ENCODE peak calls at places on chromosomes 3 and 15, in eight cellular contexts. One of them, this sample, is unnamed.

GRCh38 chr3:69385723-69386483 is at the start of gene FRMD4B:
- DNase-seq in mucosa of descending colon: peak
- DNase-seq in midbrain: peak
- DNase-seq in CD8-positive, alpha-beta memory T cell: no peak
- DNase-seq in psoas muscle: peak
- DNase-seq in NCI-H1105: peak
- DNase-seq in T-helper 22 cell: no peak
- DNase-seq in stimulated activated CD4-positive, alpha-beta T cell treated with anti-CD3 and anti-CD28 coated beads, Interleukin-15, amount 100 ng/mL, for 1 hour: no peak
- DNase-seq in this sample: no peak

GRCh38 chr15:85462029-85462428 is 81.6 kb downstream of the AKAP13 start:
- DNase-seq in mucosa of descending colon: no peak
- DNase-seq in midbrain: no peak
- DNase-seq in CD8-positive, alpha-beta memory T cell: no peak
- DNase-seq in psoas muscle: no peak
- DNase-seq in NCI-H1105: no peak
- DNase-seq in T-helper 22 cell: no peak
- DNase-seq in stimulated activated CD4-positive, alpha-beta T cell treated with anti-CD3 and anti-CD28 coated beads, Interleukin-15, amount 100 ng/mL, for 1 hour: no peak
- DNase-seq in this sample: no peak

GRCh38 chr3:42376397-42376798 is 34.0 kb downstream of the LYZL4 start:
- DNase-seq in mucosa of descending colon: no peak
- DNase-seq in midbrain: no peak
- DNase-seq in CD8-positive, alpha-beta memory T cell: no peak
- DNase-seq in psoas muscle: peak
- DNase-seq in NCI-H1105: no peak
- DNase-seq in T-helper 22 cell: no peak
- DNase-seq in stimulated activated CD4-positive, alpha-beta T cell treated with anti-CD3 and anti-CD28 coated beads, Interleukin-15, amount 100 ng/mL, for 1 hour: peak
- DNase-seq in this sample: no peak

GRCh38 chr3:16587703-16588070 is 17.5 kb downstream of the DAZL start:
- DNase-seq in mucosa of descending colon: no peak
- DNase-seq in midbrain: no peak
- DNase-seq in CD8-positive, alpha-beta memory T cell: no peak
- DNase-seq in psoas muscle: no peak
- DNase-seq in NCI-H1105: no peak
- DNase-seq in T-helper 22 cell: no peak
- DNase-seq in stimulated activated CD4-positive, alpha-beta T cell treated with anti-CD3 and anti-CD28 coated beads, Interleukin-15, amount 100 ng/mL, for 1 hour: no peak
- DNase-seq in this sample: no peak

GRCh38 chr3:72606005-72606800 is 242.0 kb downstream of the SHQ1 start:
- DNase-seq in mucosa of descending colon: no peak
- DNase-seq in midbrain: no peak
- DNase-seq in CD8-positive, alpha-beta memory T cell: no peak
- DNase-seq in psoas muscle: no peak
- DNase-seq in NCI-H1105: no peak
- DNase-seq in T-helper 22 cell: no peak
- DNase-seq in stimulated activated CD4-positive, alpha-beta T cell treated with anti-CD3 and anti-CD28 coated beads, Interleukin-15, amount 100 ng/mL, for 1 hour: no peak
- DNase-seq in this sample: no peak

GRCh38 chr3:31747785-31748184 is 215.1 kb downstream of the STT3B start:
- DNase-seq in mucosa of descending colon: no peak
- DNase-seq in midbrain: no peak
- DNase-seq in CD8-positive, alpha-beta memory T cell: no peak
- DNase-seq in psoas muscle: no peak
- DNase-seq in NCI-H1105: no peak
- DNase-seq in T-helper 22 cell: no peak
- DNase-seq in stimulated activated CD4-positive, alpha-beta T cell treated with anti-CD3 and anti-CD28 coated beads, Interleukin-15, amount 100 ng/mL, for 1 hour: no peak
- DNase-seq in this sample: no peak

GRCh38 chr3:168407381-168407780 is 311.7 kb upstream of the GOLIM4 start:
- DNase-seq in mucosa of descending colon: no peak
- DNase-seq in midbrain: no peak
- DNase-seq in CD8-positive, alpha-beta memory T cell: no peak
- DNase-seq in psoas muscle: no peak
- DNase-seq in NCI-H1105: no peak
- DNase-seq in T-helper 22 cell: no peak
- DNase-seq in stimulated activated CD4-positive, alpha-beta T cell treated with anti-CD3 and anti-CD28 coated beads, Interleukin-15, amount 100 ng/mL, for 1 hour: no peak
- DNase-seq in this sample: no peak

GRCh38 chr3:134381836-134382442 is 7.7 kb upstream of the AMOTL2 start:
- DNase-seq in mucosa of descending colon: peak
- DNase-seq in midbrain: no peak
- DNase-seq in CD8-positive, alpha-beta memory T cell: no peak
- DNase-seq in psoas muscle: no peak
- DNase-seq in NCI-H1105: no peak
- DNase-seq in T-helper 22 cell: no peak
- DNase-seq in stimulated activated CD4-positive, alpha-beta T cell treated with anti-CD3 and anti-CD28 coated beads, Interleukin-15, amount 100 ng/mL, for 1 hour: no peak
- DNase-seq in this sample: no peak

GRCh38 chr3:57164217-57164605 is 942 bp downstream of the IL17RD start:
- DNase-seq in mucosa of descending colon: no peak
- DNase-seq in midbrain: no peak
- DNase-seq in CD8-positive, alpha-beta memory T cell: no peak
- DNase-seq in psoas muscle: peak
- DNase-seq in NCI-H1105: no peak
- DNase-seq in T-helper 22 cell: no peak
- DNase-seq in stimulated activated CD4-positive, alpha-beta T cell treated with anti-CD3 and anti-CD28 coated beads, Interleukin-15, amount 100 ng/mL, for 1 hour: no peak
- DNase-seq in this sample: no peak

GRCh38 chr3:185656321-185656840 is 70.3 kb downstream of the SENP2 start:
- DNase-seq in mucosa of descending colon: no peak
- DNase-seq in midbrain: peak
- DNase-seq in CD8-positive, alpha-beta memory T cell: no peak
- DNase-seq in psoas muscle: no peak
- DNase-seq in NCI-H1105: no peak
- DNase-seq in T-helper 22 cell: no peak
- DNase-seq in stimulated activated CD4-positive, alpha-beta T cell treated with anti-CD3 and anti-CD28 coated beads, Interleukin-15, amount 100 ng/mL, for 1 hour: no peak
- DNase-seq in this sample: no peak

GRCh38 chr3:78804251-78805037 is 963.4 kb downstream of the ROBO1 start:
- DNase-seq in mucosa of descending colon: no peak
- DNase-seq in midbrain: no peak
- DNase-seq in CD8-positive, alpha-beta memory T cell: no peak
- DNase-seq in psoas muscle: no peak
- DNase-seq in NCI-H1105: no peak
- DNase-seq in T-helper 22 cell: no peak
- DNase-seq in stimulated activated CD4-positive, alpha-beta T cell treated with anti-CD3 and anti-CD28 coated beads, Interleukin-15, amount 100 ng/mL, for 1 hour: no peak
- DNase-seq in this sample: no peak

GRCh38 chr3:76138921-76139320 is 353.6 kb upstream of the ZNF717 start:
- DNase-seq in mucosa of descending colon: no peak
- DNase-seq in midbrain: no peak
- DNase-seq in CD8-positive, alpha-beta memory T cell: no peak
- DNase-seq in psoas muscle: no peak
- DNase-seq in NCI-H1105: no peak
- DNase-seq in T-helper 22 cell: no peak
- DNase-seq in stimulated activated CD4-positive, alpha-beta T cell treated with anti-CD3 and anti-CD28 coated beads, Interleukin-15, amount 100 ng/mL, for 1 hour: no peak
- DNase-seq in this sample: no peak

GRCh38 chr3:4704552-4704951 is 211.4 kb downstream of the ITPR1 start:
- DNase-seq in mucosa of descending colon: no peak
- DNase-seq in midbrain: no peak
- DNase-seq in CD8-positive, alpha-beta memory T cell: no peak
- DNase-seq in psoas muscle: no peak
- DNase-seq in NCI-H1105: no peak
- DNase-seq in T-helper 22 cell: no peak
- DNase-seq in stimulated activated CD4-positive, alpha-beta T cell treated with anti-CD3 and anti-CD28 coated beads, Interleukin-15, amount 100 ng/mL, for 1 hour: no peak
- DNase-seq in this sample: no peak

GRCh38 chr3:184563569-184563925 is 2.0 kb downstream of the EPHB3 start:
- DNase-seq in mucosa of descending colon: no peak
- DNase-seq in midbrain: no peak
- DNase-seq in CD8-positive, alpha-beta memory T cell: no peak
- DNase-seq in psoas muscle: no peak
- DNase-seq in NCI-H1105: no peak
- DNase-seq in T-helper 22 cell: no peak
- DNase-seq in stimulated activated CD4-positive, alpha-beta T cell treated with anti-CD3 and anti-CD28 coated beads, Interleukin-15, amount 100 ng/mL, for 1 hour: no peak
- DNase-seq in this sample: no peak